ENCODE peak calls at places on chromosome 16, in seven cellular contexts. One of them, this sample, is unnamed. For H3K36me3, the result is how much of the 10 kb centered on the place peaks cover.

GRCh38 chr16:82082543-82083244 is 47.6 kb downstream of the HSD17B2 start:
- DNase-seq in adrenal gland: no peak
- DNase-seq in tibial artery: no peak
- DNase-seq in esophagus squamous epithelium: no peak
- DNase-seq in heart left ventricle: no peak
- DNase-seq in neural progenitor cell: no peak
- DNase-seq in Peyer's patch: no peak
- DNase-seq in this sample: peak

GRCh38 chr16:82753821-82754220 is 127.1 kb downstream of the CDH13 start:
- DNase-seq in adrenal gland: no peak
- DNase-seq in tibial artery: no peak
- DNase-seq in esophagus squamous epithelium: no peak
- DNase-seq in heart left ventricle: no peak
- DNase-seq in neural progenitor cell: no peak
- DNase-seq in Peyer's patch: no peak
- DNase-seq in this sample: peak

GRCh38 chr16:9567674-9568073 is 476.2 kb downstream of the HAPSTR1 start:
- DNase-seq in adrenal gland: no peak
- DNase-seq in tibial artery: no peak
- DNase-seq in esophagus squamous epithelium: no peak
- DNase-seq in heart left ventricle: no peak
- DNase-seq in neural progenitor cell: no peak
- DNase-seq in Peyer's patch: no peak
- DNase-seq in this sample: no peak

GRCh38 chr16:81593481-81593880 is 148.9 kb downstream of the CMIP start:
- DNase-seq in adrenal gland: no peak
- DNase-seq in tibial artery: no peak
- DNase-seq in esophagus squamous epithelium: no peak
- DNase-seq in heart left ventricle: no peak
- DNase-seq in neural progenitor cell: no peak
- DNase-seq in Peyer's patch: no peak
- DNase-seq in this sample: peak

GRCh38 chr16:66258916-66259845 is 107.3 kb upstream of the CDH5 start:
- DNase-seq in adrenal gland: no peak
- DNase-seq in tibial artery: no peak
- DNase-seq in esophagus squamous epithelium: no peak
- DNase-seq in heart left ventricle: no peak
- DNase-seq in neural progenitor cell: no peak
- DNase-seq in Peyer's patch: no peak
- DNase-seq in this sample: no peak

GRCh38 chr16:28098959-28099945 is 35.7 kb upstream of the GSG1L start:
- DNase-seq in adrenal gland: no peak
- DNase-seq in tibial artery: no peak
- DNase-seq in esophagus squamous epithelium: no peak
- DNase-seq in heart left ventricle: no peak
- DNase-seq in neural progenitor cell: no peak
- DNase-seq in Peyer's patch: no peak
- DNase-seq in this sample: no peak

GRCh38 chr16:69724981-69725479 is 1.3 kb downstream of the NQO1 start:
- DNase-seq in adrenal gland: no peak
- DNase-seq in tibial artery: no peak
- DNase-seq in esophagus squamous epithelium: no peak
- DNase-seq in heart left ventricle: no peak
- DNase-seq in neural progenitor cell: no peak
- DNase-seq in Peyer's patch: no peak
- DNase-seq in this sample: no peak

GRCh38 chr16:23121024-23121423 is 28.2 kb downstream of the USP31 start:
- DNase-seq in adrenal gland: no peak
- DNase-seq in tibial artery: no peak
- DNase-seq in esophagus squamous epithelium: no peak
- DNase-seq in heart left ventricle: no peak
- DNase-seq in neural progenitor cell: peak
- DNase-seq in Peyer's patch: no peak
- DNase-seq in this sample: no peak

GRCh38 chr16:66008136-66008535 is 358.4 kb upstream of the CDH5 start:
- DNase-seq in adrenal gland: no peak
- DNase-seq in tibial artery: no peak
- DNase-seq in esophagus squamous epithelium: no peak
- DNase-seq in heart left ventricle: no peak
- DNase-seq in neural progenitor cell: no peak
- DNase-seq in Peyer's patch: no peak
- DNase-seq in this sample: no peak

GRCh38 chr16:24396350-24397271 is 140.5 kb downstream of the CACNG3 start:
- DNase-seq in adrenal gland: no peak
- DNase-seq in tibial artery: no peak
- DNase-seq in esophagus squamous epithelium: no peak
- DNase-seq in heart left ventricle: no peak
- DNase-seq in neural progenitor cell: no peak
- DNase-seq in Peyer's patch: no peak
- DNase-seq in this sample: no peak

GRCh38 chr16:10181196-10182162 is 749 bp downstream of the GRIN2A start:
- DNase-seq in adrenal gland: peak
- DNase-seq in tibial artery: peak
- DNase-seq in esophagus squamous epithelium: no peak
- DNase-seq in heart left ventricle: peak
- DNase-seq in neural progenitor cell: peak
- DNase-seq in Peyer's patch: no peak
- DNase-seq in this sample: peak

GRCh38 chr16:3509470-3509928 is 8.7 kb downstream of the CLUAP1 start:
- DNase-seq in adrenal gland: no peak
- DNase-seq in tibial artery: no peak
- DNase-seq in esophagus squamous epithelium: no peak
- DNase-seq in heart left ventricle: no peak
- DNase-seq in neural progenitor cell: no peak
- DNase-seq in Peyer's patch: peak
- DNase-seq in this sample: peak

GRCh38 chr16:69613283-69614154 is 47.8 kb downstream of the NFAT5 start:
- DNase-seq in adrenal gland: no peak
- DNase-seq in tibial artery: no peak
- DNase-seq in esophagus squamous epithelium: no peak
- DNase-seq in heart left ventricle: no peak
- DNase-seq in neural progenitor cell: no peak
- DNase-seq in Peyer's patch: no peak
- DNase-seq in this sample: peak

GRCh38 chr16:1573301-1573700 is 38.6 kb downstream of the IFT140 start:
- DNase-seq in adrenal gland: no peak
- DNase-seq in tibial artery: no peak
- DNase-seq in esophagus squamous epithelium: no peak
- DNase-seq in heart left ventricle: no peak
- DNase-seq in neural progenitor cell: no peak
- DNase-seq in Peyer's patch: no peak
- DNase-seq in this sample: no peak

GRCh38 chr16:8848231-8848938 is 20.4 kb downstream of the CARHSP1 start:
- DNase-seq in adrenal gland: no peak
- DNase-seq in tibial artery: no peak
- DNase-seq in esophagus squamous epithelium: no peak
- DNase-seq in heart left ventricle: no peak
- DNase-seq in neural progenitor cell: no peak
- DNase-seq in Peyer's patch: no peak
- DNase-seq in this sample: no peak

GRCh38 chr16:72908362-72908838 is 139.5 kb downstream of the ZFHX3 start:
- DNase-seq in adrenal gland: peak
- DNase-seq in tibial artery: no peak
- DNase-seq in esophagus squamous epithelium: no peak
- DNase-seq in heart left ventricle: no peak
- DNase-seq in neural progenitor cell: no peak
- DNase-seq in Peyer's patch: no peak
- DNase-seq in this sample: no peak

GRCh38 chr16:10961231-10961630 is 16.9 kb downstream of the CLEC16A start:
- DNase-seq in adrenal gland: peak
- DNase-seq in tibial artery: peak
- DNase-seq in esophagus squamous epithelium: no peak
- DNase-seq in heart left ventricle: no peak
- DNase-seq in neural progenitor cell: no peak
- DNase-seq in Peyer's patch: no peak
- DNase-seq in this sample: peak

GRCh38 chr16:9647981-9648701 is 534.1 kb downstream of the GRIN2A start:
- DNase-seq in adrenal gland: peak
- DNase-seq in tibial artery: no peak
- DNase-seq in esophagus squamous epithelium: no peak
- DNase-seq in heart left ventricle: no peak
- DNase-seq in neural progenitor cell: peak
- DNase-seq in Peyer's patch: no peak
- DNase-seq in this sample: peak

GRCh38 chr16:77285676-77286075 is 86.5 kb downstream of the SYCE1L start:
- DNase-seq in adrenal gland: no peak
- DNase-seq in tibial artery: no peak
- DNase-seq in esophagus squamous epithelium: no peak
- DNase-seq in heart left ventricle: no peak
- DNase-seq in neural progenitor cell: no peak
- DNase-seq in Peyer's patch: no peak
- DNase-seq in this sample: no peak

GRCh38 chr16:87501117-87501516 is 8.3 kb upstream of the ZCCHC14 start:
- DNase-seq in adrenal gland: no peak
- DNase-seq in tibial artery: no peak
- DNase-seq in esophagus squamous epithelium: no peak
- DNase-seq in heart left ventricle: no peak
- DNase-seq in neural progenitor cell: no peak
- DNase-seq in Peyer's patch: no peak
- DNase-seq in this sample: no peak

GRCh38 chr16:68079616-68080344 is 5.4 kb upstream of the NFATC3 start:
- DNase-seq in adrenal gland: peak
- DNase-seq in tibial artery: peak
- DNase-seq in esophagus squamous epithelium: no peak
- DNase-seq in heart left ventricle: peak
- DNase-seq in neural progenitor cell: no peak
- DNase-seq in Peyer's patch: peak
- DNase-seq in this sample: no peak

GRCh38 chr16:6956511-6956910 is 376.1 kb upstream of the RBFOX1 start:
- DNase-seq in adrenal gland: no peak
- DNase-seq in tibial artery: no peak
- DNase-seq in esophagus squamous epithelium: no peak
- DNase-seq in heart left ventricle: no peak
- DNase-seq in neural progenitor cell: no peak
- DNase-seq in Peyer's patch: no peak
- DNase-seq in this sample: no peak

GRCh38 chr16:57452021-57452420 is 4.7 kb downstream of the COQ9 start:
- DNase-seq in adrenal gland: no peak
- DNase-seq in tibial artery: no peak
- DNase-seq in esophagus squamous epithelium: no peak
- DNase-seq in heart left ventricle: no peak
- DNase-seq in neural progenitor cell: no peak
- DNase-seq in Peyer's patch: no peak
- DNase-seq in this sample: no peak
- H3K36me3 ChIP-seq in adrenal gland: half or more
- H3K36me3 ChIP-seq in tibial artery: half or more
- H3K36me3 ChIP-seq in esophagus squamous epithelium: half or more
- H3K36me3 ChIP-seq in heart left ventricle: under half
- H3K36me3 ChIP-seq in neural progenitor cell: under half
- H3K36me3 ChIP-seq in Peyer's patch: under half
- H3K36me3 ChIP-seq in this sample: under half

GRCh38 chr16:50671644-50672260 is 9.4 kb downstream of the SNX20 start:
- DNase-seq in adrenal gland: no peak
- DNase-seq in tibial artery: no peak
- DNase-seq in esophagus squamous epithelium: no peak
- DNase-seq in heart left ventricle: no peak
- DNase-seq in neural progenitor cell: peak
- DNase-seq in Peyer's patch: no peak
- DNase-seq in this sample: peak
- TF ChIP-seq CTCF in adrenal gland: peak
- TF ChIP-seq CTCF in tibial artery: peak
- TF ChIP-seq CTCF in esophagus squamous epithelium: peak
- TF ChIP-seq CTCF in heart left ventricle: peak
- TF ChIP-seq CTCF in neural progenitor cell: peak
- TF ChIP-seq CTCF in Peyer's patch: peak
- TF ChIP-seq CTCF in this sample: peak

GRCh38 chr16:4679156-4679853 is 14.1 kb upstream of the NUDT16L1 start:
- DNase-seq in adrenal gland: no peak
- DNase-seq in tibial artery: no peak
- DNase-seq in esophagus squamous epithelium: no peak
- DNase-seq in heart left ventricle: no peak
- DNase-seq in neural progenitor cell: no peak
- DNase-seq in Peyer's patch: no peak
- DNase-seq in this sample: no peak

GRCh38 chr16:4676826-4677225 is 16.5 kb upstream of the NUDT16L1 start:
- DNase-seq in adrenal gland: peak
- DNase-seq in tibial artery: no peak
- DNase-seq in esophagus squamous epithelium: no peak
- DNase-seq in heart left ventricle: peak
- DNase-seq in neural progenitor cell: no peak
- DNase-seq in Peyer's patch: no peak
- DNase-seq in this sample: no peak

GRCh38 chr16:4677390-4677789 is 16.0 kb upstream of the NUDT16L1 start:
- DNase-seq in adrenal gland: peak
- DNase-seq in tibial artery: no peak
- DNase-seq in esophagus squamous epithelium: no peak
- DNase-seq in heart left ventricle: peak
- DNase-seq in neural progenitor cell: no peak
- DNase-seq in Peyer's patch: no peak
- DNase-seq in this sample: no peak

GRCh38 chr16:4678596-4678995 is 14.8 kb upstream of the NUDT16L1 start:
- DNase-seq in adrenal gland: no peak
- DNase-seq in tibial artery: no peak
- DNase-seq in esophagus squamous epithelium: no peak
- DNase-seq in heart left ventricle: no peak
- DNase-seq in neural progenitor cell: no peak
- DNase-seq in Peyer's patch: no peak
- DNase-seq in this sample: no peak

GRCh38 chr16:4677994-4678393 is 15.4 kb upstream of the NUDT16L1 start:
- DNase-seq in adrenal gland: no peak
- DNase-seq in tibial artery: no peak
- DNase-seq in esophagus squamous epithelium: no peak
- DNase-seq in heart left ventricle: no peak
- DNase-seq in neural progenitor cell: no peak
- DNase-seq in Peyer's patch: no peak
- DNase-seq in this sample: no peak
- H3K36me3 ChIP-seq in adrenal gland: under half
- H3K36me3 ChIP-seq in tibial artery: half or more
- H3K36me3 ChIP-seq in esophagus squamous epithelium: half or more
- H3K36me3 ChIP-seq in heart left ventricle: under half
- H3K36me3 ChIP-seq in neural progenitor cell: under half
- H3K36me3 ChIP-seq in Peyer's patch: under half
- H3K36me3 ChIP-seq in this sample: under half

DNA sequence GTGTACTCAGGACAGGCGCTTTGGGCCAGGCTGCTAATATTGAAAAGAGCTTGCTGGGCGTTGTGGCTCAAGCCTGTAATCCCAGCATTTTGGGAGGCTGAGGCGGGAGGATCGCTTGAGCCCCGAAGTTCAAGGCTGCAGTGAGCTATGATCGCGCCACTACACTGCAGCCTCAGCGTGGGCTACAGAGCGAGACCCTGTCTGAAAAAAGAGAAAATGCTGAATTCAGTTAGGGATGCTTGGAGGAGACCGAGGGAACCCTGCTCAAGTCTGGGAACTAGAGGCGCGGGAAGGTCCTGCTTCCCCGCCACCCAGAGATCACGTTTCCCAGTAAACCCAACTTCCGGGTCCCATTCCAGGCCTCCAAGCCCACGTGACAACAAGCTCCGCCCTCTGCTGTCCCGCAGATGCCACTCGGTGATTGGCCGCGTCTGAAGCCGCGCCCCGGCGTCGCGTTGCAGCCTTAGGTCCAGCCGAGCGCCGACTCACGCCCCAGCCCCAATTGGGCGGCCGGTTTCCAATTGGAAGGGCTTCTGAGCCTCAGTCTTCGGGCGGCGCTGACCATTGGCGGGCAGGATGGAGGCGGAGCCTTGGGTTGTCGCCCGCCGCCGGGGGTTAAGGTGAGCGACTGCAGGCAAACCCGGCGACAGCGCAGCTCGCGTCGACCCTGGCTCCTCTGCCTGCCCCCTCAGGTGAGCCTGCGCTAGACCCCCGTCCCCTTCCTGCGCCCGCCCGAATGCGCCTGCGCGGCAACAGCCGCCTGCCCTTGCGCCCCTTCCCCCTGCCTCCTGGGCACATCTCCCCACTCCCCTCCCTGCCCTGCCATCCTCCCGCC is at the start of gene PHKG2:
- DNase-seq in adrenal gland: peak
- DNase-seq in tibial artery: peak
- DNase-seq in esophagus squamous epithelium: peak
- DNase-seq in heart left ventricle: peak
- DNase-seq in neural progenitor cell: peak
- DNase-seq in Peyer's patch: peak
- DNase-seq in this sample: peak
- TF ChIP-seq CTCF in adrenal gland: peak
- TF ChIP-seq CTCF in tibial artery: no peak
- TF ChIP-seq CTCF in esophagus squamous epithelium: no peak
- TF ChIP-seq CTCF in heart left ventricle: no peak
- TF ChIP-seq CTCF in neural progenitor cell: no peak
- TF ChIP-seq CTCF in Peyer's patch: peak
- TF ChIP-seq CTCF in this sample: no peak